ENCODE peak calls at places on chromosomes 7 and 10, in nine cellular contexts. One of them, this sample, is unnamed.

GRCh38 chr7:155495440-155496248 is 37.7 kb downstream of the EN2 start:
- DNase-seq in Panc1: no peak
- DNase-seq in brain microvascular endothelial cell: no peak
- DNase-seq in Peyer's patch: no peak
- DNase-seq in suprapubic skin: no peak
- DNase-seq in WERI-Rb-1: no peak
- DNase-seq in gastrocnemius medialis: no peak
- DNase-seq in body of pancreas: no peak
- DNase-seq in left ventricle myocardium inferior: no peak
- DNase-seq in this sample: no peak

GRCh38 chr7:49060743-49061142 is 136.4 kb downstream of the CDC14C start:
- DNase-seq in WERI-Rb-1: no peak
- DNase-seq in brain microvascular endothelial cell: no peak
- DNase-seq in gastrocnemius medialis: no peak
- DNase-seq in suprapubic skin: no peak
- DNase-seq in Panc1: no peak
- DNase-seq in body of pancreas: no peak
- DNase-seq in left ventricle myocardium inferior: no peak
- DNase-seq in Peyer's patch: no peak
- DNase-seq in this sample: no peak

GRCh38 chr10:128001346-128001745 is 94.4 kb downstream of the PTPRE start:
- DNase-seq in Panc1: no peak
- DNase-seq in Peyer's patch: peak
- DNase-seq in left ventricle myocardium inferior: no peak
- DNase-seq in WERI-Rb-1: no peak
- DNase-seq in brain microvascular endothelial cell: no peak
- DNase-seq in suprapubic skin: no peak
- DNase-seq in body of pancreas: no peak
- DNase-seq in gastrocnemius medialis: no peak
- DNase-seq in this sample: no peak

GRCh38 chr7:133706016-133706415 is 421.1 kb upstream of the LRGUK start:
- DNase-seq in Panc1: no peak
- DNase-seq in Peyer's patch: no peak
- DNase-seq in suprapubic skin: no peak
- DNase-seq in WERI-Rb-1: no peak
- DNase-seq in body of pancreas: no peak
- DNase-seq in left ventricle myocardium inferior: no peak
- DNase-seq in gastrocnemius medialis: no peak
- DNase-seq in brain microvascular endothelial cell: no peak
- DNase-seq in this sample: no peak

GRCh38 chr7:31687024-31687423 is at the start of gene PPP1R17:
- DNase-seq in body of pancreas: peak
- DNase-seq in brain microvascular endothelial cell: no peak
- DNase-seq in left ventricle myocardium inferior: peak
- DNase-seq in Panc1: no peak
- DNase-seq in WERI-Rb-1: no peak
- DNase-seq in suprapubic skin: no peak
- DNase-seq in Peyer's patch: no peak
- DNase-seq in gastrocnemius medialis: no peak
- DNase-seq in this sample: peak

GRCh38 chr10:11823122-11823988 is at the start of gene PROSER2:
- DNase-seq in suprapubic skin: peak
- DNase-seq in body of pancreas: peak
- DNase-seq in Peyer's patch: peak
- DNase-seq in gastrocnemius medialis: no peak
- DNase-seq in brain microvascular endothelial cell: peak
- DNase-seq in WERI-Rb-1: peak
- DNase-seq in left ventricle myocardium inferior: peak
- DNase-seq in Panc1: no peak
- DNase-seq in this sample: peak

GRCh38 chr10:123888751-123889150 is 2.9 kb downstream of the CPXM2 start:
- DNase-seq in Panc1: no peak
- DNase-seq in gastrocnemius medialis: no peak
- DNase-seq in left ventricle myocardium inferior: no peak
- DNase-seq in Peyer's patch: no peak
- DNase-seq in brain microvascular endothelial cell: no peak
- DNase-seq in suprapubic skin: no peak
- DNase-seq in WERI-Rb-1: no peak
- DNase-seq in body of pancreas: no peak
- DNase-seq in this sample: no peak

GRCh38 chr7:38410056-38410455 is 136.6 kb upstream of the TARP start:
- DNase-seq in suprapubic skin: no peak
- DNase-seq in body of pancreas: no peak
- DNase-seq in brain microvascular endothelial cell: no peak
- DNase-seq in Peyer's patch: no peak
- DNase-seq in Panc1: no peak
- DNase-seq in left ventricle myocardium inferior: no peak
- DNase-seq in gastrocnemius medialis: no peak
- DNase-seq in WERI-Rb-1: no peak
- DNase-seq in this sample: no peak

GRCh38 chr7:117114272-117114671 is 161.0 kb downstream of the ST7 start:
- DNase-seq in suprapubic skin: no peak
- DNase-seq in body of pancreas: no peak
- DNase-seq in left ventricle myocardium inferior: no peak
- DNase-seq in Peyer's patch: no peak
- DNase-seq in WERI-Rb-1: no peak
- DNase-seq in gastrocnemius medialis: no peak
- DNase-seq in brain microvascular endothelial cell: no peak
- DNase-seq in Panc1: no peak
- DNase-seq in this sample: no peak

GRCh38 chr10:43257210-43258031 is 9.4 kb downstream of the RASGEF1A start:
- DNase-seq in brain microvascular endothelial cell: no peak
- DNase-seq in WERI-Rb-1: no peak
- DNase-seq in gastrocnemius medialis: no peak
- DNase-seq in left ventricle myocardium inferior: no peak
- DNase-seq in body of pancreas: no peak
- DNase-seq in Panc1: no peak
- DNase-seq in Peyer's patch: peak
- DNase-seq in suprapubic skin: no peak
- DNase-seq in this sample: peak

GRCh38 chr7:13496971-13497370 is 492.5 kb downstream of the ETV1 start:
- DNase-seq in suprapubic skin: no peak
- DNase-seq in Panc1: no peak
- DNase-seq in left ventricle myocardium inferior: no peak
- DNase-seq in Peyer's patch: no peak
- DNase-seq in brain microvascular endothelial cell: no peak
- DNase-seq in WERI-Rb-1: no peak
- DNase-seq in gastrocnemius medialis: no peak
- DNase-seq in body of pancreas: no peak
- DNase-seq in this sample: no peak

GRCh38 chr10:96263684-96264083 is 7.7 kb downstream of the BLNK start:
- DNase-seq in WERI-Rb-1: no peak
- DNase-seq in body of pancreas: no peak
- DNase-seq in brain microvascular endothelial cell: no peak
- DNase-seq in left ventricle myocardium inferior: no peak
- DNase-seq in gastrocnemius medialis: no peak
- DNase-seq in Panc1: no peak
- DNase-seq in suprapubic skin: no peak
- DNase-seq in Peyer's patch: no peak
- DNase-seq in this sample: no peak

GRCh38 chr7:26153246-26153822 is 1.3 kb downstream of the NFE2L3 start:
- DNase-seq in left ventricle myocardium inferior: no peak
- DNase-seq in gastrocnemius medialis: no peak
- DNase-seq in Panc1: no peak
- DNase-seq in WERI-Rb-1: no peak
- DNase-seq in Peyer's patch: peak
- DNase-seq in body of pancreas: no peak
- DNase-seq in suprapubic skin: no peak
- DNase-seq in brain microvascular endothelial cell: no peak
- DNase-seq in this sample: no peak
- H3K27ac ChIP-seq in left ventricle myocardium inferior: peak
- H3K27ac ChIP-seq in gastrocnemius medialis: no peak
- H3K27ac ChIP-seq in Panc1: peak
- H3K27ac ChIP-seq in WERI-Rb-1: no peak
- H3K27ac ChIP-seq in Peyer's patch: peak
- H3K27ac ChIP-seq in body of pancreas: no peak
- H3K27ac ChIP-seq in suprapubic skin: peak
- H3K27ac ChIP-seq in brain microvascular endothelial cell: peak
- H3K27ac ChIP-seq in this sample: peak

GRCh38 chr10:14438057-14438456 is 107.3 kb upstream of the FRMD4A start:
- DNase-seq in suprapubic skin: no peak
- DNase-seq in gastrocnemius medialis: no peak
- DNase-seq in Peyer's patch: no peak
- DNase-seq in brain microvascular endothelial cell: no peak
- DNase-seq in WERI-Rb-1: no peak
- DNase-seq in left ventricle myocardium inferior: no peak
- DNase-seq in Panc1: no peak
- DNase-seq in body of pancreas: no peak
- DNase-seq in this sample: no peak

GRCh38 chr10:14433147-14433546 is 102.4 kb upstream of the FRMD4A start:
- DNase-seq in left ventricle myocardium inferior: no peak
- DNase-seq in Peyer's patch: no peak
- DNase-seq in gastrocnemius medialis: no peak
- DNase-seq in suprapubic skin: no peak
- DNase-seq in Panc1: no peak
- DNase-seq in body of pancreas: no peak
- DNase-seq in WERI-Rb-1: no peak
- DNase-seq in brain microvascular endothelial cell: no peak
- DNase-seq in this sample: no peak

GRCh38 chr10:14439451-14440259 is 108.9 kb upstream of the FRMD4A start:
- DNase-seq in Peyer's patch: no peak
- DNase-seq in Panc1: no peak
- DNase-seq in WERI-Rb-1: no peak
- DNase-seq in body of pancreas: no peak
- DNase-seq in brain microvascular endothelial cell: no peak
- DNase-seq in suprapubic skin: no peak
- DNase-seq in left ventricle myocardium inferior: no peak
- DNase-seq in gastrocnemius medialis: no peak
- DNase-seq in this sample: no peak

GRCh38 chr10:14436233-14436632 is 105.5 kb upstream of the FRMD4A start:
- DNase-seq in left ventricle myocardium inferior: no peak
- DNase-seq in Panc1: no peak
- DNase-seq in WERI-Rb-1: no peak
- DNase-seq in Peyer's patch: no peak
- DNase-seq in gastrocnemius medialis: no peak
- DNase-seq in body of pancreas: no peak
- DNase-seq in suprapubic skin: no peak
- DNase-seq in brain microvascular endothelial cell: no peak
- DNase-seq in this sample: no peak

DNA sequence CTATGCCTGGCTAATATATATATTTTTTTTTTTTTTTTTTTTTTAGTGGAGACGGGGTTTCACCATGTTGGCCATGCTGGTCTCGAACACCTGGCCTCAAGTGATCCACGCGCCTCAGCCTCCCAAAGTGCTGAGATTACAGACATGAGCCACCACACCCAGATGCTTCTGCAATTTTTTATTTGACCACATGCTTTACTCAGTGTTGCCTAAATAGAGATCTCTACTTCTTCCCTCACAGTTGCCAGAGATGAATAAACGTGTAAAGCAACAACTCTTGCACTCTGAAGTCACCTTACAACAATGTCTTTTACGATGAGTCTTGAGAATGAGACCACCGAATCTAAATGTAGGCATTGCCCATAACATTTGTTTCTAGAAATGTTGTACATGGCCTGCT is 107.9 kb upstream of the FRMD4A start:
- DNase-seq in Peyer's patch: no peak
- DNase-seq in suprapubic skin: no peak
- DNase-seq in Panc1: no peak
- DNase-seq in body of pancreas: no peak
- DNase-seq in left ventricle myocardium inferior: no peak
- DNase-seq in brain microvascular endothelial cell: no peak
- DNase-seq in WERI-Rb-1: no peak
- DNase-seq in gastrocnemius medialis: no peak
- DNase-seq in this sample: no peak
- H3K27ac ChIP-seq in Peyer's patch: no peak
- H3K27ac ChIP-seq in suprapubic skin: no peak
- H3K27ac ChIP-seq in Panc1: no peak
- H3K27ac ChIP-seq in body of pancreas: no peak
- H3K27ac ChIP-seq in left ventricle myocardium inferior: peak
- H3K27ac ChIP-seq in brain microvascular endothelial cell: no peak
- H3K27ac ChIP-seq in WERI-Rb-1: no peak
- H3K27ac ChIP-seq in gastrocnemius medialis: no peak
- H3K27ac ChIP-seq in this sample: no peak

GRCh38 chr10:71359364-71360046 is 37.2 kb upstream of the CDH23 start:
- DNase-seq in left ventricle myocardium inferior: no peak
- DNase-seq in Panc1: no peak
- DNase-seq in brain microvascular endothelial cell: no peak
- DNase-seq in body of pancreas: peak
- DNase-seq in Peyer's patch: no peak
- DNase-seq in suprapubic skin: no peak
- DNase-seq in gastrocnemius medialis: no peak
- DNase-seq in WERI-Rb-1: no peak
- DNase-seq in this sample: no peak
- H3K27ac ChIP-seq in left ventricle myocardium inferior: peak
- H3K27ac ChIP-seq in Panc1: no peak
- H3K27ac ChIP-seq in brain microvascular endothelial cell: no peak
- H3K27ac ChIP-seq in body of pancreas: no peak
- H3K27ac ChIP-seq in Peyer's patch: no peak
- H3K27ac ChIP-seq in suprapubic skin: no peak
- H3K27ac ChIP-seq in gastrocnemius medialis: no peak
- H3K27ac ChIP-seq in WERI-Rb-1: no peak
- H3K27ac ChIP-seq in this sample: peak

GRCh38 chr10:87870154-87870553 is 6.7 kb downstream of the PTEN start:
- DNase-seq in body of pancreas: no peak
- DNase-seq in WERI-Rb-1: no peak
- DNase-seq in Peyer's patch: no peak
- DNase-seq in left ventricle myocardium inferior: no peak
- DNase-seq in suprapubic skin: no peak
- DNase-seq in Panc1: no peak
- DNase-seq in gastrocnemius medialis: no peak
- DNase-seq in brain microvascular endothelial cell: no peak
- DNase-seq in this sample: no peak

GRCh38 chr10:87866575-87866974 is 3.1 kb downstream of the PTEN start:
- DNase-seq in left ventricle myocardium inferior: no peak
- DNase-seq in brain microvascular endothelial cell: no peak
- DNase-seq in body of pancreas: no peak
- DNase-seq in Panc1: no peak
- DNase-seq in WERI-Rb-1: no peak
- DNase-seq in Peyer's patch: no peak
- DNase-seq in gastrocnemius medialis: no peak
- DNase-seq in suprapubic skin: no peak
- DNase-seq in this sample: no peak

GRCh38 chr10:87865201-87866025 is 2.0 kb downstream of the PTEN start:
- DNase-seq in gastrocnemius medialis: no peak
- DNase-seq in Peyer's patch: no peak
- DNase-seq in WERI-Rb-1: no peak
- DNase-seq in body of pancreas: no peak
- DNase-seq in Panc1: no peak
- DNase-seq in left ventricle myocardium inferior: no peak
- DNase-seq in suprapubic skin: no peak
- DNase-seq in brain microvascular endothelial cell: no peak
- DNase-seq in this sample: no peak

GRCh38 chr10:87867453-87867852 is 4.0 kb downstream of the PTEN start:
- DNase-seq in suprapubic skin: no peak
- DNase-seq in body of pancreas: no peak
- DNase-seq in Panc1: no peak
- DNase-seq in left ventricle myocardium inferior: no peak
- DNase-seq in gastrocnemius medialis: no peak
- DNase-seq in WERI-Rb-1: no peak
- DNase-seq in Peyer's patch: no peak
- DNase-seq in brain microvascular endothelial cell: no peak
- DNase-seq in this sample: no peak

DNA sequence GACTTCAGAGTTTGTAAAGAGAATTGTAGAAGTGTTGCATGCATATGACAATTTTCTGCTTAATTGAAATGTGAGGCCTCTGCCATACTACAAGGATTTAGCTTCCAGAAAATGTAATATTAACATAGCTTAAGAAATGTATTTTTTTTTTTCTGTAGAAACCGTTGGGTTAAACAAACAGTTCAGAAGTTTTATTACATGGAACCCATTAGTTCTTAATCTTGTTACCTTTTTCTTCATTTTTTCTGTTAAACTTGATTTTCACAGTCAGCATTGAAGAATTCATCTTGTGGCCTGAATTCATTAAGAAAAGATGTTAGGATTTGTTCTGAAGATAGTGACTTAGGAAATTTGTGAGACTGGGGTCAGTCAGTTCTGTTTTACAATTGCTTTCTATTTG is 4.9 kb downstream of the PTEN start:
- DNase-seq in left ventricle myocardium inferior: no peak
- DNase-seq in Peyer's patch: no peak
- DNase-seq in gastrocnemius medialis: no peak
- DNase-seq in Panc1: no peak
- DNase-seq in WERI-Rb-1: no peak
- DNase-seq in suprapubic skin: no peak
- DNase-seq in brain microvascular endothelial cell: no peak
- DNase-seq in body of pancreas: no peak
- DNase-seq in this sample: no peak
- H3K27ac ChIP-seq in left ventricle myocardium inferior: peak
- H3K27ac ChIP-seq in Peyer's patch: no peak
- H3K27ac ChIP-seq in gastrocnemius medialis: peak
- H3K27ac ChIP-seq in Panc1: peak
- H3K27ac ChIP-seq in WERI-Rb-1: no peak
- H3K27ac ChIP-seq in suprapubic skin: no peak
- H3K27ac ChIP-seq in brain microvascular endothelial cell: no peak
- H3K27ac ChIP-seq in body of pancreas: peak
- H3K27ac ChIP-seq in this sample: peak

This sample was measured in left lung.